ENCODE peak calls at places on chromosomes 11 and 22, in nine cellular contexts. G is gastrocnemius medialis; Y is thoracic aorta; Q is CD8-positive, alpha-beta T cell; I is left ventricle myocardium inferior; M is psoas muscle; P is aorta; X is lower lobe of right lung; N is mesendoderm. K is an unnamed sample.

GRCh38 chr11:111840143-111840542 is 31.2 kb downstream of the ALG9 start:
- DNase-seq in N (peak; percentile 74), Q (no peak), M (no peak), Y (no peak), P (no peak), X (no peak), G (no peak), I (no peak), K (no peak)

GRCh38 chr11:122820158-122820557 is 18.1 kb upstream of the CRTAM start:
- DNase-seq in X (no peak), P (no peak), Y (no peak), N (no peak), M (no peak), Q (no peak), G (no peak), I (no peak), K (no peak)

GRCh38 chr11:91790873-91791468 is 433.6 kb upstream of the FAT3 start:
- DNase-seq in I (no peak), X (no peak), M (no peak), N (no peak), Y (no peak), G (no peak), Q (no peak), P (no peak), K (no peak)

GRCh38 chr11:71215372-71215965 is 36.9 kb downstream of the SHANK2 start:
- DNase-seq in G (no peak), M (peak; percentile 13), X (no peak), Y (no peak), P (peak; percentile 40), I (no peak), N (no peak), Q (no peak), K (no peak)

GRCh38 chr11:117071344-117071787 is 26.9 kb downstream of the SIK3 start:
- DNase-seq in P (no peak), G (peak; percentile 68), X (no peak), M (no peak), Y (no peak), I (no peak), N (no peak), Q (no peak), K (peak; percentile 38)

GRCh38 chr11:72778535-72779494 is 15.0 kb downstream of the STARD10 start:
- DNase-seq in G (no peak), P (no peak), Y (no peak), I (no peak), M (no peak), X (no peak), Q (no peak), N (no peak), K (peak; percentile 73)

GRCh38 chr11:2826679-2827056 is 58.9 kb downstream of the CDKN1C start:
- DNase-seq in N (peak; percentile 23), G (no peak), Y (no peak), Q (no peak), P (peak; percentile 63), I (peak; percentile 17), X (no peak), M (no peak), K (no peak)

GRCh38 chr22:38403806-38404205 is 51.2 kb downstream of the KCNJ4 start:
- DNase-seq in Y (no peak), N (no peak), G (no peak), M (no peak), Q (no peak), P (no peak), X (peak; percentile 32), I (no peak), K (no peak)

GRCh38 chr11:2316169-2316962 is 14.6 kb downstream of the TSPAN32 start:
- DNase-seq in X (peak; percentile 44), P (peak; percentile 62), M (peak; percentile 43), Q (no peak), N (no peak), I (no peak), G (no peak), Y (no peak), K (peak; percentile 23)

GRCh38 chr11:72829884-72830533 is 15.8 kb downstream of the ATG16L2 start:
- DNase-seq in I (no peak), X (peak; percentile 21), P (peak; percentile 72), Q (no peak), N (no peak), M (no peak), Y (no peak), G (no peak), K (no peak)

GRCh38 chr22:43897751-43898261 is 6.0 kb upstream of the PNPLA5 start:
- DNase-seq in Q (no peak), G (no peak), M (no peak), X (no peak), P (no peak), N (no peak), Y (no peak), I (no peak), K (no peak)

GRCh38 chr11:107591098-107591445 is at the start of gene ELMOD1:
- DNase-seq in I (peak; percentile 54), Q (peak; percentile 33), N (peak; percentile 56), X (peak; percentile 62), P (peak; percentile 86), G (peak; percentile 40), Y (no peak), M (peak; percentile 84), K (no peak)

GRCh38 chr11:126751242-126751641 is 249.3 kb downstream of the KIRREL3 start:
- DNase-seq in G (no peak), N (no peak), M (no peak), X (no peak), I (no peak), P (no peak), Q (no peak), Y (no peak), K (no peak)

GRCh38 chr22:46091277-46091977 is 58.9 kb upstream of the PPARA start:
- DNase-seq in I (peak; percentile 12), Q (no peak), M (peak; percentile 38), G (peak; percentile 14), X (peak; percentile 26), P (no peak), Y (no peak), N (no peak), K (no peak)

GRCh38 chr22:46089426-46090041 is 60.8 kb upstream of the PPARA start:
- DNase-seq in M (peak; percentile 54), X (peak; percentile 35), I (peak; percentile 13), N (no peak), Y (no peak), G (peak; percentile 28), P (peak; percentile 72), Q (no peak), K (peak; percentile 26)

GRCh38 chr22:46090631-46091201 is 59.6 kb upstream of the PPARA start:
- DNase-seq in Q (no peak), M (peak; percentile 53), G (no peak), N (no peak), P (peak; percentile 82), Y (no peak), I (peak; percentile 15), X (peak; percentile 19), K (no peak)

GRCh38 chr22:46088541-46089311 is 61.6 kb upstream of the PPARA start:
- DNase-seq in Q (no peak), X (peak; percentile 64), Y (no peak), G (peak; percentile 87), M (peak; percentile 88), I (peak; percentile 60), P (peak; percentile 88), N (no peak), K (peak; percentile 79)

DNA sequence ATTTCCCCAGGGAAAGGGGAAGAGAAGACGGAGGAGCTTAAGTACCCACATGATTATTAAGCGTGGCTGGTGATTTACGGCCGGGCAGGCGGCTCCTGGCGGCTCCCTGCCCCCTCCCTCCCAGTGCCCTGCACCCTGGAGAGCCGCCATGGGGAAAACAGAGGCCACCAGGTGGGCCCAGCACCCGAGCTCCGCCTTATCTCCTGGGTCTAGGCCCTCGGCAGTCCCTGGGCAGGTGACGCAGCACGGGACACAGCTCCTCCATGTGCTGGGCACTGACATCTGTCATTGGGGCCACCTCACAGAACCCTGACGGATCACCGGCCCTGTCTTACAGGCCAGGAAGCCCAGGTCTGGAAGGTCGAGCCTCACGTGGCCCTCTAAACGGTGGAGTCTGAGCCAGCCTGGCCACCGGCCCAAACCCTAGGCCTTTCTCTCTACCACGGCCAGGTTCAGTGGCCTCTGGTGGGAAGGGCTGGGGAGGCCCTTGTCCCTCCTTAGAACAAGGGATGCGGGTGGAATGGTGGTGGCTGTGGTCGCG is 60.2 kb upstream of the PPARA start:
- DNase-seq in M (peak; percentile 90), Y (no peak), X (peak; percentile 47), G (peak; percentile 92), N (no peak), P (peak; percentile 82), I (peak; percentile 60), Q (no peak), K (peak; percentile 85)
- H3K27ac ChIP-seq in M (peak overlapping the region; percentile 98), Y (peak overlapping the region; percentile 98), X (peak overlapping the region; percentile 98), G (peak overlapping the region; percentile 97), N (no peak overlapping the region), P (peak overlapping the region; percentile 68), I (peak overlapping the region; percentile 100), Q (no peak overlapping the region), K (peak overlapping the region; percentile 97)

GRCh38 chr22:19874307-19875060 is 19.8 kb upstream of the GNB1L start:
- DNase-seq in M (peak; percentile 47), I (peak; percentile 41), Y (no peak), G (peak; percentile 8), N (no peak), Q (peak; percentile 29), X (peak; percentile 90), P (peak; percentile 72), K (peak; percentile 47)
- H3K4me1 ChIP-seq in M (no peaks in the 10 kb centered on the region), I (peaks cover 23% of the 10 kb centered on the region), Y (peaks cover 15% of the 10 kb centered on the region), G (no peaks in the 10 kb centered on the region), N (no peaks in the 10 kb centered on the region), Q (peaks cover 31% of the 10 kb centered on the region), X (peaks cover 32% of the 10 kb centered on the region), P (no peaks in the 10 kb centered on the region), K (peaks cover 25% of the 10 kb centered on the region)

GRCh38 chr11:103035216-103035615 is 56.7 kb downstream of the DCUN1D5 start:
- DNase-seq in G (no peak), N (no peak), Q (no peak), X (no peak), Y (no peak), M (no peak), I (no peak), P (no peak), K (no peak)

GRCh38 chr11:103031834-103032233 is 60.1 kb downstream of the DCUN1D5 start:
- DNase-seq in M (no peak), Y (no peak), I (no peak), N (no peak), P (no peak), X (no peak), G (no peak), Q (no peak), K (no peak)

GRCh38 chr11:103035656-103036434 is 56.1 kb downstream of the DCUN1D5 start:
- DNase-seq in Y (no peak), Q (peak; percentile 37), P (no peak), M (no peak), G (no peak), X (no peak), I (no peak), N (peak; percentile 86), K (no peak)
- H3K27ac ChIP-seq in Y (no peak overlapping the region), Q (no peak overlapping the region), P (no peak overlapping the region), M (no peak overlapping the region), G (no peak overlapping the region), X (no peak overlapping the region), I (no peak overlapping the region), N (no peak overlapping the region), K (no peak overlapping the region)

GRCh38 chr11:61079416-61080150 is 22.7 kb upstream of the CD5 start:
- DNase-seq in G (no peak), N (no peak), I (no peak), M (no peak), Q (peak; percentile 43), X (no peak), Y (no peak), P (no peak), K (no peak)
- H3K4me1 ChIP-seq in G (no peaks in the 10 kb centered on the region), N (no peaks in the 10 kb centered on the region), I (peaks cover 8% of the 10 kb centered on the region), M (no peaks in the 10 kb centered on the region), Q (peaks cover 80% of the 10 kb centered on the region), X (peaks cover 12% of the 10 kb centered on the region), Y (peaks cover 4% of the 10 kb centered on the region), P (no peaks in the 10 kb centered on the region), K (peaks cover 4% of the 10 kb centered on the region)